ENCODE peak calls at places on chromosomes 6 and 20, in nine cellular contexts. Y is HCT116, Z is neural progenitor cell, M is GM23338, K is hepatocyte, X is MM.1S, P is OCI-LY7, I is SK-N-SH, T is PC-3. C is an unnamed sample.

GRCh38 chr6:70685494-70686180 is 18.0 kb downstream of the SMAP1 start:
- DNase-seq in M (no peak), X (no peak), I (no peak), K (no peak), T (peak; percentile 6), Z (no peak), Y (no peak), P (no peak), C (no peak)

GRCh38 chr20:36402708-36403107 is 96.6 kb downstream of the DLGAP4 start:
- DNase-seq in M (no peak), T (no peak), Z (no peak), P (no peak), X (no peak), Y (no peak), I (no peak), K (no peak), C (no peak)

GRCh38 chr6:45327956-45328522 is at the start of gene RUNX2:
- DNase-seq in M (peak; percentile 28), X (no peak), I (no peak), P (no peak), K (peak; percentile 8), Z (no peak), T (peak; percentile 59), Y (no peak), C (peak; percentile 83)

GRCh38 chr6:7469696-7470095 is 71.8 kb upstream of the DSP start:
- DNase-seq in M (no peak), T (no peak), K (no peak), Y (no peak), X (no peak), I (no peak), Z (no peak), P (no peak), C (peak; percentile 41)

GRCh38 chr6:129525055-129525454 is 184.9 kb downstream of the ARHGAP18 start:
- DNase-seq in P (no peak), I (no peak), Y (no peak), T (no peak), X (no peak), M (no peak), Z (no peak), K (no peak), C (peak; percentile 53)

GRCh38 chr6:117138920-117139319 is 126.4 kb upstream of the VGLL2 start:
- DNase-seq in Y (no peak), K (no peak), T (no peak), Z (no peak), M (no peak), P (no peak), X (no peak), I (no peak), C (no peak)

GRCh38 chr20:35561671-35562070 is 19.8 kb downstream of the ERGIC3 start:
- DNase-seq in Y (no peak), Z (no peak), K (no peak), X (no peak), I (no peak), T (no peak), P (peak; percentile 69), M (peak; percentile 64), C (no peak)

GRCh38 chr6:111894272-111894671 is 21.0 kb upstream of the FYN start:
- DNase-seq in P (no peak), X (no peak), Z (no peak), Y (no peak), M (no peak), K (no peak), T (peak; percentile 57), I (no peak), C (peak; percentile 66)

GRCh38 chr6:31715022-31715683 is at the start of gene LY6G6D:
- DNase-seq in I (no peak), Y (no peak), M (peak; percentile 24), K (no peak), X (no peak), Z (no peak), P (no peak), T (no peak), C (no peak)

GRCh38 chr6:31720196-31720770 is 1.3 kb downstream of the LY6G6C start:
- DNase-seq in M (no peak), P (no peak), Z (no peak), T (peak; percentile 37), Y (no peak), X (no peak), K (no peak), I (no peak), C (no peak)

GRCh38 chr6:31718294-31718693 is 3.1 kb downstream of the LY6G6D start:
- DNase-seq in Y (peak; percentile 71), X (no peak), T (peak; percentile 98), K (no peak), I (no peak), P (no peak), M (peak; percentile 67), Z (no peak), C (no peak)

GRCh38 chr6:31719001-31719400 is 2.5 kb downstream of the LY6G6C start:
- DNase-seq in K (no peak), M (no peak), P (no peak), Y (no peak), Z (no peak), X (no peak), T (no peak), I (no peak), C (no peak)

GRCh38 chr6:31717499-31718222 is 2.5 kb downstream of the LY6G6D start:
- DNase-seq in P (no peak), X (no peak), Z (peak; percentile 63), Y (no peak), T (peak; percentile 70), M (peak; percentile 83), I (no peak), K (peak; percentile 26), C (no peak)
- TF ChIP-seq EZH2phosphoT487 in P (no peak), X (no peak), Z (no peak), Y (no peak), T (no peak), M (no peak), I (no peak), K (no peak), C (no peak)

DNA sequence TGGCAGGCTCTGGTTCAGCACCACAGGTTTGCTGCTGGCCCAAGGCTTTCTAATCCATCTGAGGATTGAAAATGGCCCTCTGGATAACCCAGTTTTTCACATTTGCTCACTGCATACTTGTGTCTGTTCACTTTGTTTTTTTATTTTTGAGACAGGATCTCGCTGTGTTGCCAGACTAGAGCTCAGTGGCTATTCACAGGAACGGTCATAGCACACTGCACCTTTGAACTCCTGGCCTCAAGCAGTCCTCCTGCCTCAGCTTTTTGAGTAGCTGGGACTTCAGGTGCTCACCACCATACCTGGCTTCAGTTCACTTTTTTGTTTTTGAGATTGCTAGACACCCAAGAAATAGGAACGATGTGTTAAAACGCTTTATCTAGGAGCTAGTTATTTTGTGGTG is 57.9 kb downstream of the ITCH start:
- DNase-seq in Z (no peak), T (no peak), I (no peak), P (no peak), Y (no peak), X (no peak), K (no peak), M (no peak), C (no peak)
- H3K27ac ChIP-seq in Z (no peak overlapping the region), T (no peak overlapping the region), I (no peak overlapping the region), P (no peak overlapping the region), Y (no peak overlapping the region), X (no peak overlapping the region), K (no peak overlapping the region), M (no peak overlapping the region), C (no peak overlapping the region)

GRCh38 chr20:60049601-60050000 is 91.4 kb downstream of the CDH26 start:
- DNase-seq in M (no peak), T (peak; percentile 36), K (no peak), I (no peak), P (no peak), Y (no peak), X (no peak), Z (no peak), C (peak; percentile 17)

GRCh38 chr20:60046436-60046835 is 88.2 kb downstream of the CDH26 start:
- DNase-seq in Z (no peak), T (no peak), P (no peak), X (no peak), Y (no peak), K (no peak), M (no peak), I (no peak), C (no peak)

GRCh38 chr20:60046860-60047259 is 88.6 kb downstream of the CDH26 start:
- DNase-seq in P (no peak), M (no peak), I (no peak), Y (no peak), Z (no peak), T (no peak), K (no peak), X (no peak), C (no peak)

GRCh38 chr20:60050193-60050960 is 92.2 kb downstream of the CDH26 start:
- DNase-seq in I (no peak), X (peak; percentile 41), T (peak; percentile 79), K (peak; percentile 66), M (peak; percentile 82), Z (no peak), P (no peak), Y (peak; percentile 26), C (no peak)

GRCh38 chr20:60048634-60049578 is 90.7 kb downstream of the CDH26 start:
- DNase-seq in I (no peak), X (no peak), P (peak; percentile 5), M (no peak), Y (no peak), T (no peak), K (no peak), Z (no peak), C (no peak)
- TF ChIP-seq EZH2phosphoT487 in I (no peak), X (no peak), P (no peak), M (no peak), Y (no peak), T (no peak), K (no peak), Z (no peak), C (no peak)

GRCh38 chr6:167747152-167747427 is 79.6 kb upstream of the AFDN start:
- DNase-seq in M (no peak), X (no peak), Y (no peak), Z (no peak), T (no peak), I (no peak), K (no peak), P (no peak), C (no peak)

GRCh38 chr6:167746377-167747151 is 80.1 kb upstream of the AFDN start:
- DNase-seq in Z (no peak), I (no peak), M (no peak), Y (no peak), T (no peak), X (no peak), P (no peak), K (no peak), C (no peak)

GRCh38 chr6:167747645-167748044 is 79.1 kb upstream of the AFDN start:
- DNase-seq in K (no peak), X (no peak), P (no peak), I (no peak), T (no peak), Y (no peak), Z (no peak), M (no peak), C (no peak)

GRCh38 chr6:167744681-167745659 is 81.7 kb upstream of the AFDN start:
- DNase-seq in T (no peak), P (no peak), Y (no peak), K (peak; percentile 42), M (no peak), X (no peak), I (no peak), Z (no peak), C (no peak)

DNA sequence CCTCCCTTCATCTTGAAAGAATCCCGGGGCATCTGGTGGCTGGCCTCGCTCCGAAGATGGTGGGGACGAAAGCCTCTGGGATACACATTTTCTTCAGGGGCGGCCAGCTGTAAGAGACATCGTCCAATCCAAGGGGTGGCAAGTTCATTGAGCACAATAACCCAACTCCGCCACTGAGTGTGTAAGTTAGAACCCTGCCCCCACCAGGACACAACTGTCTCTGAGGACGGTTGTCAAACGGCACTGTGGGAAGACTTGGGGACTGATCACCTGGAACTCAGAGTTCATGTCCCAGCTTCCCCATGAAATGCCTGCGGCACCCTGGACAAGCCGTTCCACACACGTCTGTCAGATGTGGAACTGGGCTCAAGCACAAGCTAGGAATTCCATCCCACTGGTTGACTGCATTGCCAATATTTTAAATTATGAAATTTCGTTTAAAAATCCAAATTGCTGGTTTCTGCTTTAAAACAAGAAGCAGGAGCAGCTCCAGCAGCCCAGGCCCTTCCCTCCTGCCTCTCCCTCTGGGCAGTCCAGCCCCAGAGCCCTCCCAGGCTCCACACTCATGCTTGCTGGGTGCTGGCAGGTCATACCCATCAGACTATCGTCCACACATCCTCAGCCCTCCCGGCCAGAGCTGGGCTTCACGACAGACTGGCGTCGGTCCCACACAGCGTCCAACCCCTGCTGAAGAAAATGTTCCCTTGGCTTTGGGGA is 80.9 kb upstream of the AFDN start:
- DNase-seq in X (no peak), M (no peak), P (no peak), Y (no peak), T (no peak), I (no peak), Z (no peak), K (no peak), C (no peak)
- H3K27ac ChIP-seq in X (no peak overlapping the region), M (no peak overlapping the region), P (no peak overlapping the region), Y (no peak overlapping the region), T (no peak overlapping the region), I (no peak overlapping the region), Z (no peak overlapping the region), K (peak overlapping the region; percentile 86), C (no peak overlapping the region)